ENCODE peak calls at places on chromosomes 4 and X, in five cellular contexts. D, M, W, Y and V are unnamed samples.

GRCh38 chr4:26239796-26240195 is 81.0 kb upstream of the RBPJ start:
- DNase-seq in D (no peak), M (no peak), W (no peak), Y (peak), V (no peak)

GRCh38 chr4:39933689-39934590 is 43.8 kb downstream of the PDS5A start:
- DNase-seq in D (peak), M (no peak), W (no peak), Y (peak), V (no peak)

GRCh38 chr4:74450298-74450683 is 5.4 kb downstream of the AREG start:
- DNase-seq in D (no peak), M (no peak), W (no peak), Y (no peak), V (no peak)

GRCh38 chrX:53330331-53330730 is 48.9 kb upstream of the IQSEC2 start:
- DNase-seq in D (no peak), M (no peak), W (no peak), Y (no peak), V (no peak)

GRCh38 chr4:151174784-151175183 is 75.4 kb downstream of the RPS3A start:
- DNase-seq in D (no peak), M (no peak), W (no peak), Y (no peak), V (no peak)

GRCh38 chr4:98851806-98852205 is 77.1 kb downstream of the EIF4E start:
- DNase-seq in D (no peak), M (no peak), W (no peak), Y (peak), V (no peak)

GRCh38 chr4:93888308-93888707 is 59.8 kb downstream of the ATOH1 start:
- DNase-seq in D (no peak), M (no peak), W (no peak), Y (no peak), V (no peak)

GRCh38 chr4:123816462-123816861 is 419.9 kb downstream of the SPRY1 start:
- DNase-seq in D (no peak), M (no peak), W (no peak), Y (peak), V (no peak)

GRCh38 chrX:135345328-135345645 is 36.0 kb downstream of the ETDC start:
- DNase-seq in D (no peak), M (peak), W (peak), Y (peak), V (no peak)

GRCh38 chr4:40629401-40630334 is at the start of gene RBM47:
- DNase-seq in D (peak), M (peak), W (peak), Y (peak), V (peak)

GRCh38 chrX:71623105-71623450 is 4.8 kb upstream of the CXCR3 start:
- DNase-seq in D (no peak), M (no peak), W (no peak), Y (no peak), V (no peak)

GRCh38 chr4:53963786-53964185 is 100.6 kb downstream of the CHIC2 start:
- DNase-seq in D (no peak), M (no peak), W (no peak), Y (no peak), V (no peak)

GRCh38 chr4:4326136-4326535 is 36.1 kb downstream of the ZBTB49 start:
- DNase-seq in D (no peak), M (no peak), W (no peak), Y (no peak), V (no peak)

GRCh38 chr4:122798101-122798500 is 28.5 kb upstream of the FGF2 start:
- DNase-seq in D (peak), M (peak), W (no peak), Y (peak), V (no peak)

GRCh38 chr4:66794635-66795034 is 750.7 kb downstream of the CENPC start:
- DNase-seq in D (no peak), M (no peak), W (no peak), Y (no peak), V (no peak)

GRCh38 chr4:10353110-10353509 is 104.1 kb downstream of the ZNF518B start:
- DNase-seq in D (no peak), M (no peak), W (no peak), Y (no peak), V (no peak)

GRCh38 chr4:124199755-124200154 is 512.8 kb downstream of the ANKRD50 start:
- DNase-seq in D (no peak), M (no peak), W (no peak), Y (no peak), V (no peak)

GRCh38 chr4:183659919-183660318 is 826 bp downstream of the TRAPPC11 start:
- DNase-seq in D (peak), M (peak), W (no peak), Y (no peak), V (no peak)

GRCh38 chr4:26223160-26223559 is 97.7 kb upstream of the RBPJ start:
- DNase-seq in D (no peak), M (no peak), W (no peak), Y (peak), V (no peak)

GRCh38 chrX:7514871-7515599 is 327.9 kb upstream of the VCX start:
- DNase-seq in D (no peak), M (no peak), W (no peak), Y (peak), V (no peak)

GRCh38 chrX:43121637-43122036 is 343.7 kb upstream of the PPP1R2C start:
- DNase-seq in D (peak), M (no peak), W (no peak), Y (no peak), V (no peak)
- TF ChIP-seq CTCF in D (no peak), M (peak), W (no peak), Y (no peak), V (no peak)

GRCh38 chr4:86934772-86935498 is at the start of gene AFF1:
- DNase-seq in D (peak), M (peak), W (peak), Y (peak), V (peak)
- TF ChIP-seq CTCF in D (peak), M (peak), W (peak), Y (peak), V (peak)

GRCh38 chrX:94053575-94053974 is 379.6 kb downstream of the FAM133A start:
- DNase-seq in D (no peak), M (peak), W (no peak), Y (no peak), V (no peak)

GRCh38 chrX:94057385-94057784 is 383.4 kb downstream of the FAM133A start:
- DNase-seq in D (no peak), M (no peak), W (no peak), Y (no peak), V (no peak)

GRCh38 chrX:94058728-94059382 is 384.8 kb downstream of the FAM133A start:
- DNase-seq in D (no peak), M (peak), W (no peak), Y (no peak), V (no peak)
- TF ChIP-seq CTCF in D (peak), M (peak), W (no peak), Y (peak), V (peak)

DNA sequence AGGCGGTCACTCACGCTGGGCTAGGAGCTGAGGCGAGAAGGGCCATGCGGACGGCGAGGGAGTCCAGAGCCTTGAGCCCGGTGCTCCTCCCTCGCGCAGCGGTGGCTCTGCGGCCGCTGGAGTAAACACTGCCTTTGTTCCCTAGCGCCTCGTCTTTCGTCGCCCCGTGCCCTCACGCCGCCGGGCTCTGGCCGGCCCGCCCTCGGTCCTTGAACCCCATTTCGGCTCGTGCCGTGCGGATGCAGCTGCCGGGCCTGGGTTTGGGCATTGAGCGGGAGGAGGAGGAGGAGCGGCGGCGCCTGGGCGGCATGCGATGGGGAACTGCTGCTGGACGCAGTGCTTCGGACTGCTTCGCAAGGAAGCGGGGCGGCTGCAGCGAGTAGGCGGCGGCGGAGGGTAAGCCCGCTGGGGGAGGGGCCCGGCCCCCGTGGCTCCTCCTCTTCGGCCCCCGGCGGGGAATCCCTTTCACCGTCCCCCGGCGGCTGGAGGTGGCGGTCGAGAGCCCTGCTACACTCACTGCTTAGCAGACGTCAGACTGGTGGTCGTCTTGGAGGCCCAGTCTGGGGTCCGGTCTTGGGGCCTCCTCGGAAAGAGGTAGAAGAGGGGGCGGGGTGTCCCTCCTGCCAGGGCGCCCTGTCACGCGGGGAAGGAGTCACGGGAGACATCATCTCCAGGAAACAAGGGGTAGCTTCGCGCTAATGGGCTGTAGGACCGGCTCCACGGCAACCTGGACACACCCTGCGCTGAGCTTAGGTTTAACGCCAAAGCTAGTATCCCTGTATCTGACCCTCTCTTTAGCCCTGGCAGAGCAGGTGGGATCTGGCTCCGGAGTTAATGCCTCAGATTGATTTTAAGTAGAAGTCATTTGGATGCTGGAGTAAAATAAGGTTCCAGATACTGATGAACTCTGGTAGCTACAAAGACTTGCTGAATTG is at the start of gene AP1AR:
- DNase-seq in D (peak), M (peak), W (peak), Y (peak), V (peak)
- TF ChIP-seq CTCF in D (peak), M (peak), W (peak), Y (peak), V (peak)

DNA sequence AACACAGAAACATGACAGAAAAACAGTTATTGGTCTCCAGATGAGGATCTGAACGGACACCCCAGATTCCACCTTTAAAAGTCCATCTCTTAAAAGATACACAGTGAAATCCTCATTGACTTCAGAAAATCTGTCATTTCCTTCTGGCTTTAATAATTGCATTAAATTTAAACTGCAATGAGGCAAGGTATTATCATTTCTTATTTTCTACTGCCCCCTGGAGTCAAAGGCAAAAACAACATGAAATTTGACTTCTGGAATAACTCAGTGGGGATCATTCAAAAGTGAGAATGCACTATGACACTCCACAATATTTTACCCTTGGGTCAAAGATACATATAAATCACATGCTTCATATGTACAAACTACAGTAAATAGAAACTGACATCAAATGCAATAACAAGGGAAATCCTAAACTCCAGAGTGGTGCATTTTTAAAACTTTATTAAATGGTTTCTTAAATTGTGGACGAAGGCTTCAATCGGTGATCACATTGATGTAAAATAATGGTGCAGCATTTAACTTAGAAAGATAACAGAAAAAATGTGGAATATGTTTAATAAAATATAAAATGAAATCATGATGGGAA is 56.4 kb upstream of the SPANXN1 start:
- DNase-seq in D (no peak), M (peak), W (no peak), Y (peak), V (no peak)
- TF ChIP-seq CTCF in D (peak), M (peak), W (peak), Y (peak), V (peak)

DNA sequence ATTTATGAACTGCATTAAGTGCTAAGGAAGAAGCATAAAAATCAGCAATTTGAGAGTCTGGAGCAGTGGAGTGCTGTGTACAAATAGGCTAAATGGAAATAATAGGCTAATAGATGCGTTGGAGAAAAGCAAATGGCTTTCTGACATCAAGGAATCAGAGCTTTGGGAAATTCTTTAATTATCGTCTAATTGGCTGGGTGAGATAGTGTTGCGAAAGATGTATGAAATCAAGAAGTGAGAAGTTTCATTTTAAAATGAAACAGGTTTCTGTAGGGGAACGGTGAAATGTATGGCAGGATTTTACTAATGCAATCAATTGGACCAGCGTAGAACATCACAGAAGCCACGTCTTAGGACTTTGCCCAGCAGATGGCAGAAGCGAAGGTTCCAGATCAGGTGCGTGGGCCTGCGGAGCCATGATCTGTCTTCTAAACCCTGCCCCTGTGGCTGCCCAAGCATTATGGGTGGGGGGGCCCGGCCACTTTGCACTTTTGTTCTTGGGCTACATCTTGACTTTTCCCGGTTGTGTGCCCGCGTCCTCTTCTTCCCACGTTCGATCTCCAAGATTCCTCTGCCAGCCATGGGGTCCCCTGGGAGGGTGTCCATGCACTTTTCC is 118.5 kb upstream of the SHISA3 start:
- DNase-seq in D (peak), M (no peak), W (no peak), Y (no peak), V (no peak)
- TF ChIP-seq CTCF in D (no peak), M (no peak), W (no peak), Y (no peak), V (no peak)

DNA sequence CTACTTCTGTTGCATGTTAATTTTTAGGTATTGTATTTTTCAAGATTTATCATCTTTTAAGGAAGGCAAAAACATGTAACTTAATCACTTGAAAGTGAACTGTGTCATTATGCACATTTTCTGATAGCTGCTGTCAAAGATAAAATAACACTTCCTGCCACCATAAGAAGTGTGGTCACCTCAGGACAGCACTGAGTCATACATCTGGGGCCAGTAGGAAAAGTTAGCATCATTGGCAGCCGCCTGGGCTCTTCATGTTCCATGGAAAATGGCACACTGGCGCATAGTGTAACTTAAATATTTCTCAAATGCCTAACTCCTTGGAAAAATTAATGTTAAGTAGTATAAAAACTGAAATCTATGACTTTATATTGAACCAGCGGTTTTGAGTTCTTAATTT is 24.2 kb downstream of the CNKSR2 start:
- DNase-seq in D (no peak), M (no peak), W (no peak), Y (no peak), V (no peak)
- TF ChIP-seq CTCF in D (no peak), M (no peak), W (no peak), Y (no peak), V (no peak)

DNA sequence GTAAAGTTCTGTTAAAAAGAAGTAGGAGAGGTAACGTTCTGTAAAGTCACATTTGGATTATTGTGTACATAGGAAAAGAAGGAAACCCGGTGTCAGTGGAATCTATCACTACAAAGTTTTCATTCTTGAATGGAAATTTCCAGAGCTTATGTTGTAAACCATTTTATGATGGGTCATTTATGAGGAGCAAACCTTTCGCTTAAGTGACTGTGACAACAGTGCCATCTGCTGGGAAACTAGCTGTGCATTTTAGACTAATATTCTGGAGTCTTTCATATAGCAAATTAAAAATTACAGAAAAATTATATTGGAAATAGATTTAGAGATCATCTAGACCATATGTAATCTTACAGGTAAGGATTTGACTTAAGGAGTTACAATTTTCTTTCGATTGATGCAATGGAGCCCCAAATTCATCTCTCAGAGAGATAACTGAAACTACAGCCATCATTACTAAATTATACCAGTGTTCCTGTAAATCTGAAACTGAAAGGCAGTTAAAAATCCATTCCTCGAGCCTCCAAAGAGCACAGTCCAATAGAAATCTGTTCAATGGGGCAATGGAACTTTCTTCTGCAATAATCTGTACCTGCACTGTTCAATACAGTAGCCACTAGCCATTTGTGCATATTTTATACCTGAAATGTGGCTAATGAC is 26.9 kb downstream of the ASB9 start:
- DNase-seq in D (peak), M (peak), W (no peak), Y (peak), V (no peak)
- TF ChIP-seq CTCF in D (peak), M (peak), W (peak), Y (peak), V (peak)